ENCODE peak calls at places on chromosomes 6 and 20, in five cellular contexts. One of them, this sample, is unnamed.
A peak's percentile ranks its signal among the peaks of the same experiment; 100 is the strongest.

GRCh38 chr6:72083976-72084375 is 197.6 kb downstream of the RIMS1 start:
- DNase-seq in T1000: no peak
- DNase-seq in activated CD4-positive, CD25-positive, alpha-beta regulatory T cell treated with anti-CD3 and anti-CD28 coated beads, Interleukin-2, amount 50 U/mL, for 72 hours: no peak
- DNase-seq in fibroblast of the conjunctiva: no peak
- DNase-seq in fibroblast of lung: no peak
- DNase-seq in this sample: no peak

GRCh38 chr6:87791029-87791428 is 89.0 kb upstream of the AKIRIN2 start:
- DNase-seq in fibroblast of the conjunctiva: no peak
- DNase-seq in activated CD4-positive, CD25-positive, alpha-beta regulatory T cell treated with anti-CD3 and anti-CD28 coated beads, Interleukin-2, amount 50 U/mL, for 72 hours: no peak
- DNase-seq in fibroblast of lung: peak; percentile 11
- DNase-seq in T1000: no peak
- DNase-seq in this sample: no peak

GRCh38 chr20:35144694-35145093 is 2.4 kb downstream of the EDEM2 start:
- DNase-seq in fibroblast of the conjunctiva: no peak
- DNase-seq in T1000: no peak
- DNase-seq in activated CD4-positive, CD25-positive, alpha-beta regulatory T cell treated with anti-CD3 and anti-CD28 coated beads, Interleukin-2, amount 50 U/mL, for 72 hours: no peak
- DNase-seq in fibroblast of lung: no peak
- DNase-seq in this sample: no peak

GRCh38 chr6:2209226-2209809 is 36.1 kb downstream of the GMDS start:
- DNase-seq in T1000: no peak
- DNase-seq in fibroblast of the conjunctiva: no peak
- DNase-seq in fibroblast of lung: peak; percentile 37
- DNase-seq in activated CD4-positive, CD25-positive, alpha-beta regulatory T cell treated with anti-CD3 and anti-CD28 coated beads, Interleukin-2, amount 50 U/mL, for 72 hours: no peak
- DNase-seq in this sample: peak; percentile 38

GRCh38 chr6:44128020-44128917 is 915 bp downstream of the TMEM63B start:
- DNase-seq in fibroblast of the conjunctiva: no peak
- DNase-seq in T1000: peak; percentile 6
- DNase-seq in activated CD4-positive, CD25-positive, alpha-beta regulatory T cell treated with anti-CD3 and anti-CD28 coated beads, Interleukin-2, amount 50 U/mL, for 72 hours: peak; percentile 39
- DNase-seq in fibroblast of lung: no peak
- DNase-seq in this sample: no peak

GRCh38 chr6:151675746-151676459 is 131.6 kb upstream of the ESR1 start:
- DNase-seq in fibroblast of lung: peak; percentile 17
- DNase-seq in activated CD4-positive, CD25-positive, alpha-beta regulatory T cell treated with anti-CD3 and anti-CD28 coated beads, Interleukin-2, amount 50 U/mL, for 72 hours: peak; percentile 55
- DNase-seq in fibroblast of the conjunctiva: peak; percentile 8
- DNase-seq in T1000: no peak
- DNase-seq in this sample: peak; percentile 46

GRCh38 chr6:168865-169455 is 123.3 kb upstream of the DUSP22 start:
- DNase-seq in fibroblast of the conjunctiva: peak; percentile 21
- DNase-seq in activated CD4-positive, CD25-positive, alpha-beta regulatory T cell treated with anti-CD3 and anti-CD28 coated beads, Interleukin-2, amount 50 U/mL, for 72 hours: no peak
- DNase-seq in fibroblast of lung: peak; percentile 69
- DNase-seq in T1000: no peak
- DNase-seq in this sample: no peak

GRCh38 chr6:139204978-139205377 is 70.1 kb downstream of the HECA start:
- DNase-seq in activated CD4-positive, CD25-positive, alpha-beta regulatory T cell treated with anti-CD3 and anti-CD28 coated beads, Interleukin-2, amount 50 U/mL, for 72 hours: no peak
- DNase-seq in fibroblast of the conjunctiva: no peak
- DNase-seq in T1000: no peak
- DNase-seq in fibroblast of lung: no peak
- DNase-seq in this sample: no peak

GRCh38 chr6:64803470-64804166 is 903.4 kb downstream of the EYS start:
- DNase-seq in T1000: no peak
- DNase-seq in fibroblast of the conjunctiva: no peak
- DNase-seq in fibroblast of lung: no peak
- DNase-seq in activated CD4-positive, CD25-positive, alpha-beta regulatory T cell treated with anti-CD3 and anti-CD28 coated beads, Interleukin-2, amount 50 U/mL, for 72 hours: no peak
- DNase-seq in this sample: no peak

GRCh38 chr6:152952045-152952444 is 30.8 kb downstream of the FBXO5 start:
- DNase-seq in T1000: no peak
- DNase-seq in activated CD4-positive, CD25-positive, alpha-beta regulatory T cell treated with anti-CD3 and anti-CD28 coated beads, Interleukin-2, amount 50 U/mL, for 72 hours: no peak
- DNase-seq in fibroblast of the conjunctiva: no peak
- DNase-seq in fibroblast of lung: peak; percentile 38
- DNase-seq in this sample: peak; percentile 5

GRCh38 chr6:34630040-34630439 is 66.5 kb downstream of the ILRUN start:
- DNase-seq in T1000: no peak
- DNase-seq in fibroblast of lung: peak; percentile 76
- DNase-seq in fibroblast of the conjunctiva: peak; percentile 73
- DNase-seq in activated CD4-positive, CD25-positive, alpha-beta regulatory T cell treated with anti-CD3 and anti-CD28 coated beads, Interleukin-2, amount 50 U/mL, for 72 hours: no peak
- DNase-seq in this sample: peak; percentile 81

GRCh38 chr6:13474360-13474759 is 13.0 kb downstream of the GFOD1 start:
- DNase-seq in T1000: no peak
- DNase-seq in fibroblast of lung: no peak
- DNase-seq in activated CD4-positive, CD25-positive, alpha-beta regulatory T cell treated with anti-CD3 and anti-CD28 coated beads, Interleukin-2, amount 50 U/mL, for 72 hours: no peak
- DNase-seq in fibroblast of the conjunctiva: no peak
- DNase-seq in this sample: no peak

GRCh38 chr20:1830240-1830639 is 65.0 kb upstream of the SIRPA start:
- DNase-seq in fibroblast of lung: peak; percentile 96
- DNase-seq in T1000: peak; percentile 85
- DNase-seq in fibroblast of the conjunctiva: no peak
- DNase-seq in activated CD4-positive, CD25-positive, alpha-beta regulatory T cell treated with anti-CD3 and anti-CD28 coated beads, Interleukin-2, amount 50 U/mL, for 72 hours: no peak
- DNase-seq in this sample: peak; percentile 86

GRCh38 chr6:115668781-115669180 is 391.9 kb downstream of the FRK start:
- DNase-seq in fibroblast of the conjunctiva: no peak
- DNase-seq in activated CD4-positive, CD25-positive, alpha-beta regulatory T cell treated with anti-CD3 and anti-CD28 coated beads, Interleukin-2, amount 50 U/mL, for 72 hours: no peak
- DNase-seq in T1000: no peak
- DNase-seq in fibroblast of lung: no peak
- DNase-seq in this sample: no peak

GRCh38 chr20:38275815-38276550 is 15.4 kb upstream of the KIAA1755 start:
- DNase-seq in fibroblast of the conjunctiva: no peak
- DNase-seq in T1000: peak; percentile 51
- DNase-seq in fibroblast of lung: peak; percentile 88
- DNase-seq in activated CD4-positive, CD25-positive, alpha-beta regulatory T cell treated with anti-CD3 and anti-CD28 coated beads, Interleukin-2, amount 50 U/mL, for 72 hours: no peak
- DNase-seq in this sample: peak; percentile 22

GRCh38 chr6:111591370-111591900 is 14.2 kb downstream of the TRAF3IP2 start:
- DNase-seq in T1000: peak; percentile 88
- DNase-seq in activated CD4-positive, CD25-positive, alpha-beta regulatory T cell treated with anti-CD3 and anti-CD28 coated beads, Interleukin-2, amount 50 U/mL, for 72 hours: no peak
- DNase-seq in fibroblast of the conjunctiva: peak; percentile 99
- DNase-seq in fibroblast of lung: peak; percentile 100
- DNase-seq in this sample: peak; percentile 90

GRCh38 chr6:169190144-169190584 is 63.5 kb downstream of the THBS2 start:
- DNase-seq in fibroblast of lung: peak; percentile 94
- DNase-seq in fibroblast of the conjunctiva: no peak
- DNase-seq in activated CD4-positive, CD25-positive, alpha-beta regulatory T cell treated with anti-CD3 and anti-CD28 coated beads, Interleukin-2, amount 50 U/mL, for 72 hours: no peak
- DNase-seq in T1000: no peak
- DNase-seq in this sample: no peak

GRCh38 chr6:45571159-45571558 is 193.4 kb upstream of the SUPT3H start:
- DNase-seq in activated CD4-positive, CD25-positive, alpha-beta regulatory T cell treated with anti-CD3 and anti-CD28 coated beads, Interleukin-2, amount 50 U/mL, for 72 hours: no peak
- DNase-seq in fibroblast of the conjunctiva: no peak
- DNase-seq in T1000: no peak
- DNase-seq in fibroblast of lung: no peak
- DNase-seq in this sample: no peak

GRCh38 chr6:39193201-39193791 is 36.0 kb downstream of the KCNK5 start:
- DNase-seq in T1000: no peak
- DNase-seq in fibroblast of lung: no peak
- DNase-seq in activated CD4-positive, CD25-positive, alpha-beta regulatory T cell treated with anti-CD3 and anti-CD28 coated beads, Interleukin-2, amount 50 U/mL, for 72 hours: no peak
- DNase-seq in fibroblast of the conjunctiva: no peak
- DNase-seq in this sample: peak; percentile 24

GRCh38 chr6:35035481-35036030 is 105.6 kb downstream of the TCP11 start:
- DNase-seq in fibroblast of the conjunctiva: no peak
- DNase-seq in T1000: no peak
- DNase-seq in activated CD4-positive, CD25-positive, alpha-beta regulatory T cell treated with anti-CD3 and anti-CD28 coated beads, Interleukin-2, amount 50 U/mL, for 72 hours: no peak
- DNase-seq in fibroblast of lung: no peak
- DNase-seq in this sample: no peak

GRCh38 chr6:17691925-17692538 is 14.7 kb downstream of the NUP153 start:
- DNase-seq in fibroblast of the conjunctiva: no peak
- DNase-seq in fibroblast of lung: no peak
- DNase-seq in activated CD4-positive, CD25-positive, alpha-beta regulatory T cell treated with anti-CD3 and anti-CD28 coated beads, Interleukin-2, amount 50 U/mL, for 72 hours: no peak
- DNase-seq in T1000: no peak
- DNase-seq in this sample: no peak

GRCh38 chr20:62482136-62482833 is 6.5 kb upstream of the GATA5 start:
- DNase-seq in activated CD4-positive, CD25-positive, alpha-beta regulatory T cell treated with anti-CD3 and anti-CD28 coated beads, Interleukin-2, amount 50 U/mL, for 72 hours: no peak
- DNase-seq in fibroblast of lung: no peak
- DNase-seq in T1000: no peak
- DNase-seq in fibroblast of the conjunctiva: no peak
- DNase-seq in this sample: no peak

GRCh38 chr20:11891081-11891826 is 26.4 kb upstream of the BTBD3 start:
- DNase-seq in activated CD4-positive, CD25-positive, alpha-beta regulatory T cell treated with anti-CD3 and anti-CD28 coated beads, Interleukin-2, amount 50 U/mL, for 72 hours: peak; percentile 31
- DNase-seq in fibroblast of the conjunctiva: no peak
- DNase-seq in T1000: no peak
- DNase-seq in fibroblast of lung: peak; percentile 18
- DNase-seq in this sample: no peak

GRCh38 chr20:63003546-63003945 is 3.2 kb downstream of the BHLHE23 start:
- DNase-seq in activated CD4-positive, CD25-positive, alpha-beta regulatory T cell treated with anti-CD3 and anti-CD28 coated beads, Interleukin-2, amount 50 U/mL, for 72 hours: no peak
- DNase-seq in fibroblast of the conjunctiva: no peak
- DNase-seq in fibroblast of lung: no peak
- DNase-seq in T1000: no peak
- DNase-seq in this sample: no peak

GRCh38 chr6:27761391-27761790 is 150.8 kb downstream of the OR2B2 start:
- DNase-seq in fibroblast of the conjunctiva: no peak
- DNase-seq in fibroblast of lung: no peak
- DNase-seq in activated CD4-positive, CD25-positive, alpha-beta regulatory T cell treated with anti-CD3 and anti-CD28 coated beads, Interleukin-2, amount 50 U/mL, for 72 hours: no peak
- DNase-seq in T1000: no peak
- DNase-seq in this sample: no peak

GRCh38 chr20:25484224-25484846 is 76.9 kb downstream of the GINS1 start:
- DNase-seq in fibroblast of the conjunctiva: no peak
- DNase-seq in fibroblast of lung: no peak
- DNase-seq in T1000: no peak
- DNase-seq in activated CD4-positive, CD25-positive, alpha-beta regulatory T cell treated with anti-CD3 and anti-CD28 coated beads, Interleukin-2, amount 50 U/mL, for 72 hours: no peak
- DNase-seq in this sample: no peak

GRCh38 chr20:62309198-62309944 is 6.6 kb downstream of the ADRM1 start:
- DNase-seq in T1000: no peak
- DNase-seq in fibroblast of lung: no peak
- DNase-seq in fibroblast of the conjunctiva: no peak
- DNase-seq in activated CD4-positive, CD25-positive, alpha-beta regulatory T cell treated with anti-CD3 and anti-CD28 coated beads, Interleukin-2, amount 50 U/mL, for 72 hours: no peak
- DNase-seq in this sample: no peak

GRCh38 chr6:149129401-149130077 is 188.0 kb upstream of the TAB2 start:
- DNase-seq in fibroblast of the conjunctiva: no peak
- DNase-seq in T1000: peak; percentile 50
- DNase-seq in fibroblast of lung: peak; percentile 61
- DNase-seq in activated CD4-positive, CD25-positive, alpha-beta regulatory T cell treated with anti-CD3 and anti-CD28 coated beads, Interleukin-2, amount 50 U/mL, for 72 hours: no peak
- DNase-seq in this sample: peak; percentile 43

GRCh38 chr20:54940471-54940870 is 465.1 kb downstream of the DOK5 start:
- DNase-seq in fibroblast of lung: no peak
- DNase-seq in fibroblast of the conjunctiva: no peak
- DNase-seq in T1000: no peak
- DNase-seq in activated CD4-positive, CD25-positive, alpha-beta regulatory T cell treated with anti-CD3 and anti-CD28 coated beads, Interleukin-2, amount 50 U/mL, for 72 hours: no peak
- DNase-seq in this sample: no peak

GRCh38 chr6:163288915-163289314 is 125.6 kb upstream of the QKI start:
- DNase-seq in fibroblast of the conjunctiva: no peak
- DNase-seq in fibroblast of lung: no peak
- DNase-seq in activated CD4-positive, CD25-positive, alpha-beta regulatory T cell treated with anti-CD3 and anti-CD28 coated beads, Interleukin-2, amount 50 U/mL, for 72 hours: no peak
- DNase-seq in T1000: no peak
- DNase-seq in this sample: no peak

GRCh38 chr6:136613477-136613876 is 63.3 kb upstream of the MAP7 start:
- DNase-seq in fibroblast of lung: no peak
- DNase-seq in fibroblast of the conjunctiva: no peak
- DNase-seq in T1000: no peak
- DNase-seq in activated CD4-positive, CD25-positive, alpha-beta regulatory T cell treated with anti-CD3 and anti-CD28 coated beads, Interleukin-2, amount 50 U/mL, for 72 hours: no peak
- DNase-seq in this sample: no peak

GRCh38 chr6:41689171-41690008 is 46.0 kb downstream of the TFEB start:
- DNase-seq in T1000: no peak
- DNase-seq in fibroblast of lung: peak; percentile 36
- DNase-seq in activated CD4-positive, CD25-positive, alpha-beta regulatory T cell treated with anti-CD3 and anti-CD28 coated beads, Interleukin-2, amount 50 U/mL, for 72 hours: no peak
- DNase-seq in fibroblast of the conjunctiva: no peak
- DNase-seq in this sample: no peak

GRCh38 chr6:165920896-165921671 is 246.6 kb downstream of the TBXT start:
- DNase-seq in T1000: no peak
- DNase-seq in fibroblast of the conjunctiva: no peak
- DNase-seq in fibroblast of lung: no peak
- DNase-seq in activated CD4-positive, CD25-positive, alpha-beta regulatory T cell treated with anti-CD3 and anti-CD28 coated beads, Interleukin-2, amount 50 U/mL, for 72 hours: no peak
- DNase-seq in this sample: no peak